ENCODE peak calls at places on chromosomes 7 and 10, in seven cellular contexts. I is pancreas; V is choroid plexus epithelial cell; W is progenitor cell of endocrine pancreas; D is CD8-positive, alpha-beta T cell; O is heart right ventricle; Y is bronchial epithelial cell. U is an unnamed sample.

GRCh38 chr10:68132391-68132790 is 23.1 kb downstream of the MYPN start:
- DNase-seq in I (no peak), V (no peak), W (no peak), D (no peak), O (no peak), Y (no peak), U (no peak)

GRCh38 chr7:130903358-130903974 is 169.5 kb upstream of the KLF14 start:
- DNase-seq in I (no peak), V (peak), W (no peak), D (no peak), O (no peak), Y (peak), U (peak)

GRCh38 chr7:101114492-101114891 is 12.4 kb upstream of the SERPINE1 start:
- DNase-seq in I (no peak), V (no peak), W (no peak), D (no peak), O (no peak), Y (peak), U (no peak)

GRCh38 chr10:75305675-75306074 is 69.9 kb upstream of the COMTD1 start:
- DNase-seq in I (no peak), V (no peak), W (no peak), D (no peak), O (no peak), Y (no peak), U (no peak)

GRCh38 chr7:36127075-36127740 is 25.8 kb upstream of the EEPD1 start:
- DNase-seq in I (no peak), V (no peak), W (no peak), D (no peak), O (no peak), Y (no peak), U (no peak)

GRCh38 chr10:132829403-132829802 is 43.5 kb upstream of the NKX6-2 start:
- DNase-seq in I (no peak), V (no peak), W (no peak), D (no peak), O (no peak), Y (no peak), U (no peak)

GRCh38 chr10:26790596-26790995 is 70.2 kb downstream of the ABI1 start:
- DNase-seq in I (no peak), V (no peak), W (no peak), D (no peak), O (no peak), Y (peak), U (no peak)

GRCh38 chr7:135239263-135239662 is 5.6 kb downstream of the STRA8 start:
- DNase-seq in I (no peak), V (no peak), W (no peak), D (no peak), O (no peak), Y (no peak), U (no peak)

GRCh38 chr10:89115876-89116627 is 91.1 kb downstream of the CH25H start:
- DNase-seq in I (no peak), V (peak), W (no peak), D (no peak), O (no peak), Y (peak), U (peak)

GRCh38 chr7:133502498-133502897 is 249.6 kb downstream of the EXOC4 start:
- DNase-seq in I (no peak), V (peak), W (no peak), D (no peak), O (no peak), Y (no peak), U (no peak)

GRCh38 chr10:88243847-88244730 is 339.0 kb downstream of the RNLS start:
- DNase-seq in I (peak), V (peak), W (no peak), D (no peak), O (peak), Y (no peak), U (no peak)

GRCh38 chr7:50069613-50070012 is 23.4 kb downstream of the ZPBP start:
- DNase-seq in I (peak), V (no peak), W (no peak), D (no peak), O (peak), Y (peak), U (no peak)

GRCh38 chr10:117499248-117500105 is 43.1 kb upstream of the EMX2 start:
- DNase-seq in I (no peak), V (no peak), W (no peak), D (no peak), O (no peak), Y (no peak), U (no peak)

GRCh38 chr7:38316733-38317360 is 43.4 kb upstream of the TARP start:
- DNase-seq in I (no peak), V (peak), W (no peak), D (no peak), O (no peak), Y (no peak), U (no peak)

GRCh38 chr10:1216576-1217236 is 160.5 kb downstream of the WDR37 start:
- DNase-seq in I (no peak), V (no peak), W (no peak), D (no peak), O (no peak), Y (no peak), U (no peak)

GRCh38 chr7:64946772-64947171 is 43.7 kb downstream of the ZNF273 start:
- DNase-seq in I (no peak), V (no peak), W (no peak), D (no peak), O (no peak), Y (no peak), U (no peak)

GRCh38 chr10:17352583-17352982 is 101.8 kb downstream of the ST8SIA6 start:
- DNase-seq in I (no peak), V (no peak), W (no peak), D (no peak), O (no peak), Y (no peak), U (no peak)

GRCh38 chr7:69335331-69335730 is 262.9 kb upstream of the AUTS2 start:
- DNase-seq in I (no peak), V (no peak), W (no peak), D (no peak), O (no peak), Y (no peak), U (no peak)

GRCh38 chr7:143362126-143362961 is at the start of gene FAM131B:
- DNase-seq in I (no peak), V (no peak), W (no peak), D (peak), O (no peak), Y (no peak), U (no peak)

GRCh38 chr10:106525871-106526270 is 638.6 kb downstream of the SORCS1 start:
- DNase-seq in I (no peak), V (peak), W (no peak), D (no peak), O (no peak), Y (no peak), U (no peak)

GRCh38 chr7:81284576-81284975 is 365.7 kb upstream of the SEMA3C start:
- DNase-seq in I (no peak), V (peak), W (no peak), D (no peak), O (no peak), Y (peak), U (no peak)

GRCh38 chr10:44824607-44825006 is 86.5 kb upstream of the TMEM72 start:
- DNase-seq in I (no peak), V (no peak), W (no peak), D (no peak), O (no peak), Y (no peak), U (no peak)

GRCh38 chr7:106064836-106065559 is 47.1 kb downstream of the SYPL1 start:
- DNase-seq in I (peak), V (peak), W (no peak), D (no peak), O (peak), Y (peak), U (no peak)

GRCh38 chr10:66931340-66931948 is 5.6 kb downstream of the LRRTM3 start:
- DNase-seq in I (no peak), V (peak), W (no peak), D (no peak), O (no peak), Y (peak), U (no peak)
- TF ChIP-seq CTCF in I (peak), V (peak), W (peak), D (peak), O (peak), Y (peak), U (peak)

DNA sequence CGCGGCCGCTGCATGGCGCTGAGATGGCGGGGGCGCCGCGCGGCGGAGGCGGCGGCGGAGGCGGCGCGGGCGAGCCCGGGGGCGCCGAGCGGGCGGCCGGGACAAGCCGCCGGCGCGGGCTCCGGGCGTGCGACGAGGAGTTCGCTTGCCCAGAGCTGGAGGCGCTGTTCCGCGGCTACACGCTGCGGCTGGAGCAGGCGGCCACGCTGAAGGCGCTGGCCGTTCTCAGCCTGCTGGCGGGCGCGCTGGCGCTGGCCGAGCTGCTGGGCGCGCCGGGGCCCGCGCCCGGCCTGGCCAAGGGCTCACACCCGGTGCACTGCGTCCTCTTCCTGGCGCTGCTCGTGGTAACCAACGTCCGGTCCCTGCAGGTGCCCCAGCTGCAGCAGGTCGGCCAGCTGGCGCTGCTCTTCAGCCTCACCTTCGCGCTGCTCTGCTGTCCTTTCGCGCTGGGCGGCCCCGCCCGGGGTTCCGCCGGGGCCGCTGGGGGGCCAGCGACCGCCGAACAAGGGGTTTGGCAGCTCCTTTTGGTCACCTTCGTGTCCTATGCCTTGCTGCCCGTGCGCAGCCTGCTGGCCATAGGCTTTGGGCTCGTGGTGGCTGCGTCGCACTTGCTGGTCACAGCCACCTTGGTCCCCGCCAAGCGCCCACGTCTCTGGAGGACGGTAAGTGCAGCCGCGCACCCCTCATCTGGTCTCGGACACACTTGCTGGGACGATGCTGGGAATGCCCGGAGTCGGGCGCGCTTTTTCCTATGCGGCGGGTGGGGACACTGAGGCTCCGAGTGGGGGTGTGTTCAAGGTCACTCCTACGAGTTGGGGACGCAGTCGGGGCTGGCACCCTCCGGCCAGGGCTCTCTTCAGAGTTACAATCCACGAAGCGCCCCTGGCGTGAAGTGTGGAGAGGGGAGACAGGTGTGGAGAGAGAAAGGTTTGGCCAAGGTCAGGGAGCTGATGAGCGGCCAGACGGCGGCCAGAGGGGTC is 643 bp downstream of the ADCY1 start:
- DNase-seq in I (peak), V (peak), W (peak), D (no peak), O (peak), Y (peak), U (no peak)
- TF ChIP-seq CTCF in I (no peak), V (peak), W (peak), D (no peak), O (no peak), Y (peak), U (no peak)

GRCh38 chr10:77907900-77908717 is 18.4 kb downstream of the DLG5 start:
- DNase-seq in I (no peak), V (no peak), W (no peak), D (no peak), O (no peak), Y (peak), U (no peak)
- TF ChIP-seq CTCF in I (no peak), V (peak), W (peak), D (no peak), O (no peak), Y (peak), U (no peak)

GRCh38 chr7:32062150-32062549 is 8.1 kb downstream of the PDE1C start:
- DNase-seq in I (no peak), V (peak), W (peak), D (no peak), O (peak), Y (peak), U (no peak)
- TF ChIP-seq CTCF in I (peak), V (peak), W (peak), D (no peak), O (peak), Y (peak), U (peak)

DNA sequence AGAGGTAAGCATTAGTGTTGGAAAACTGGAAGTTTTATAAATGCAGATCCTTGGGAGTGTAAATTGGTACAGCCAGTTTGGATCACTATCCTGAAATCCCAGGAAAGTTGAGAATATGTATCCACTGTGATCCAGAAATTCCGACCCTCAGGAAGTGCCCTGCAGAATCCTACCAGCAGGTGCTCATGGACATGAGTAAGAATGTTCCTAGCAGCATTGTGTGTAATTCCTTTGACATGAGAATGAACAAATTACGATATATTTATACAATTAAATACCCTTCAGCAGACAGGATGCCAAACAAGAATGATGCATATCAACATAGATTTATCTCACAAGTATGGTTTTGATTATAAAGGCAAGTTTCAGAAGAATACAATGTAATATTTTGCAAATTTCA is 181.6 kb downstream of the XPNPEP1 start:
- DNase-seq in I (no peak), V (no peak), W (no peak), D (no peak), O (no peak), Y (no peak), U (no peak)
- TF ChIP-seq CTCF in I (no peak), V (no peak), W (peak), D (no peak), O (no peak), Y (no peak), U (no peak)

GRCh38 chr7:65554-65953 is 126.8 kb upstream of the FAM20C start:
- DNase-seq in I (no peak), V (peak), W (no peak), D (no peak), O (no peak), Y (peak), U (no peak)

GRCh38 chr7:68629-69028 is 123.7 kb upstream of the FAM20C start:
- DNase-seq in I (no peak), V (peak), W (no peak), D (no peak), O (no peak), Y (no peak), U (no peak)

GRCh38 chr7:66296-66695 is 126.1 kb upstream of the FAM20C start:
- DNase-seq in I (no peak), V (no peak), W (no peak), D (no peak), O (no peak), Y (no peak), U (no peak)

GRCh38 chr7:66741-67140 is 125.6 kb upstream of the FAM20C start:
- DNase-seq in I (no peak), V (no peak), W (no peak), D (no peak), O (no peak), Y (no peak), U (no peak)

GRCh38 chr7:67738-68395 is 124.5 kb upstream of the FAM20C start:
- DNase-seq in I (no peak), V (no peak), W (no peak), D (no peak), O (no peak), Y (peak), U (no peak)
- TF ChIP-seq CTCF in I (no peak), V (peak), W (peak), D (no peak), O (no peak), Y (peak), U (no peak)

GRCh38 chr7:151472644-151473380 is 32.9 kb upstream of the CRYGN start:
- DNase-seq in I (no peak), V (peak), W (no peak), D (no peak), O (no peak), Y (no peak), U (no peak)
- TF ChIP-seq CTCF in I (no peak), V (no peak), W (no peak), D (no peak), O (no peak), Y (no peak), U (no peak)

GRCh38 chr10:80537086-80537704 is 507 bp upstream of the SH2D4B start:
- DNase-seq in I (no peak), V (no peak), W (no peak), D (no peak), O (no peak), Y (no peak), U (no peak)

GRCh38 chr10:80538481-80539185 is 931 bp downstream of the SH2D4B start:
- DNase-seq in I (no peak), V (no peak), W (no peak), D (no peak), O (no peak), Y (no peak), U (no peak)

GRCh38 chr10:80536361-80536835 is 1.3 kb upstream of the SH2D4B start:
- DNase-seq in I (no peak), V (no peak), W (no peak), D (no peak), O (no peak), Y (no peak), U (no peak)

GRCh38 chr10:80539421-80539999 is 1.8 kb downstream of the SH2D4B start:
- DNase-seq in I (no peak), V (no peak), W (no peak), D (no peak), O (no peak), Y (no peak), U (no peak)

DNA sequence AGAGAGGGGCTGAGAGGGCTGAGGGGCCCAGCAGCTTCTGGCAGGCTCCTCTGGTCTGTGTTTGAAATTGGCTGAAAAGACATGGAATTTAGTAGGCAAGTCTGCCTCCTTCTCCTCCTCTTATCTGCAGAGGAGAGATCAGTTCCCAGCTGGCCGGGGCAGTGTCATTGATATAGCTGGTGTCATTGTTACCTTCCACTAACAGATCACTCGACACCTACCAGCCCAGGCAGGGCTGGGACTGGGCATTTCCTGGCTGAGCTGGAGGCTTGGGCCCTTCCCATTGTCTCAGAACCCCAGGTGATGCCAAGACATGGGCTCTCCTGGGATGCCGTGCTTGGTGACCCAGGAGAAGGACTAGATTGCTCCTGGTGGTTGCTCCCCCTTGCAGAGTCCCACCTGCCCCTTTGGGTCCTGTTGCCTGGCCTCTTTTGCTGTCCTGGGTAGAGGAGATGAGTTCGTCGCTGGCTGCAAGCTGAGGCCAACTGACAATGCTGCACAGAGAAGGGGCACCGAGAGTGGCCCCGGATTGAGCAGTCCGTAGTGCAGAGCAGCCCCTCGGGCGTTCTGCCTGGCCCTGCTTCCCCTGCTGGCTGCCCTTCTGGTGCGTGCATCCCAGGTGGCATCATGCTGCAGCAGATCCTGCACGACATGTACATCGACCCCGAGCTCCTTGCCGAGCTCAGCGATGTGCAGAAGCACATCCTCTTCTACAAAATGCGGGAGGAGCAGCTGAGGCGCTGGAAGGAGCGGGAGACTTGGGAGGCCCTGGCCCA is at the start of gene SH2D4B:
- DNase-seq in I (no peak), V (no peak), W (no peak), D (no peak), O (no peak), Y (no peak), U (no peak)
- TF ChIP-seq CTCF in I (no peak), V (no peak), W (no peak), D (no peak), O (no peak), Y (no peak), U (no peak)

GRCh38 chr10:113922787-113923570 is 68.5 kb downstream of the NHLRC2 start:
- DNase-seq in I (no peak), V (no peak), W (no peak), D (no peak), O (no peak), Y (no peak), U (no peak)
- TF ChIP-seq CTCF in I (no peak), V (no peak), W (no peak), D (no peak), O (peak), Y (no peak), U (no peak)

DNA sequence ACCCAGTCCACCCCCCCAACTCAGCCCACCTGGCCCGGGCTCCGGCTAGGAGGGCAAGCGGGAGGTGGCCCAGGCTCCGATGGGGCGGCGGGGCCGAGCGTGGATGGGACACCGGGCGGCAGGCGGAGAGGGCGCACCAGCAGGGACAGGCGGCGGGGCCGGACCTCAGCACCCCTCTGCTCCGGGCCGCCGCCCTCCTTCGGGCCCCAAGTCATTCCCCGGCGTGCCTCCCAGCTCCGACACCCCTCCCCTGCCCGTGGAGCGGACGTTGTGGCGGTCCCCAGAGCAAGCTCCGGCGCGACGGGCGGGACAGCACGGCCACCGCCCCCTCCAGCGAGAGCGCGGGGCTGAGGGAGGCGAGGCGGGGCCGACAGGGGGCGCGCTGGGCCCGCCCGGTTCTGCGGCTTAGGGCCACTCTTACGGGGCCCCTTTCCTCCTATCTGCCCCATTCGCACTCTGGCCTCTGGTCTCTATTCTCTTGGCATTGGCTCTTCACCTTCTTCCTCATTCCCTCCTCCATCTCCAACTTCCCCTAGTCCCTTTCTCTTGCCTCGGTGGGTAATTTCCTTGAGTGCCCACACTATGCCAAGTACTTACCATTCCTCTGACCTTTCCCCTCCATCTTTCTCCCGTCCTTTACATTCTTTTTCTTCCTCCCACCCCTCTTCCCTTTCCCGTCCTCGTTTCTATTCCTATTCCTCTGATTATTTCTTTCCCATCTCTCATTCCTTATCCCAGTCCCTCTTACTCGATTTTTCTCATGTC is 710 bp upstream of the GBX1 start:
- DNase-seq in I (no peak), V (no peak), W (peak), D (peak), O (peak), Y (no peak), U (no peak)
- TF ChIP-seq CTCF in I (peak), V (peak), W (peak), D (peak), O (peak), Y (peak), U (peak)

U was measured in CD14-positive monocyte.